ENCODE peak calls at places on chromosome 17, in seven cellular contexts. K, D, L, G, S, U and Y are unnamed samples.

GRCh38 chr17:17170346-17170976 is 35.7 kb downstream of the PLD6 start:
- DNase-seq in K (no peak), D (no peak), L (peak; percentile 47), G (no peak), S (no peak), U (peak; percentile 31), Y (no peak)

GRCh38 chr17:28193241-28193640 is 125.8 kb upstream of the TMEM97 start:
- DNase-seq in K (no peak), D (no peak), L (no peak), G (no peak), S (peak; percentile 21), U (peak; percentile 70), Y (no peak)

GRCh38 chr17:30240177-30240576 is 4.7 kb upstream of the SLC6A4 start:
- DNase-seq in K (no peak), D (no peak), L (no peak), G (no peak), S (no peak), U (no peak), Y (no peak)

GRCh38 chr17:15273141-15273793 is 8.1 kb upstream of the PMP22 start:
- DNase-seq in K (peak; percentile 89), D (no peak), L (peak; percentile 94), G (no peak), S (no peak), U (no peak), Y (no peak)

GRCh38 chr17:17540935-17541639 is 44.9 kb upstream of the RASD1 start:
- DNase-seq in K (no peak), D (no peak), L (no peak), G (no peak), S (no peak), U (no peak), Y (no peak)

GRCh38 chr17:7834554-7834890 is 505 bp downstream of the KDM6B start:
- DNase-seq in K (peak; percentile 76), D (no peak), L (no peak), G (no peak), S (peak; percentile 69), U (peak; percentile 78), Y (peak; percentile 84)

GRCh38 chr17:36514856-36515255 is 19.8 kb downstream of the MYO19 start:
- DNase-seq in K (no peak), D (no peak), L (no peak), G (no peak), S (no peak), U (no peak), Y (no peak)

GRCh38 chr17:35801583-35802224 is 6.3 kb upstream of the MMP28 start:
- DNase-seq in K (no peak), D (no peak), L (peak; percentile 77), G (peak; percentile 11), S (peak; percentile 83), U (peak; percentile 88), Y (peak; percentile 83)

GRCh38 chr17:62150471-62150870 is 85.4 kb upstream of the MED13 start:
- DNase-seq in K (no peak), D (no peak), L (no peak), G (no peak), S (no peak), U (no peak), Y (no peak)

GRCh38 chr17:38613981-38614779 is 8.4 kb upstream of the SRCIN1 start:
- DNase-seq in K (no peak), D (no peak), L (no peak), G (no peak), S (no peak), U (no peak), Y (no peak)

GRCh38 chr17:14699569-14700190 is 398.8 kb downstream of the HS3ST3B1 start:
- DNase-seq in K (peak; percentile 74), D (no peak), L (no peak), G (no peak), S (no peak), U (no peak), Y (no peak)

GRCh38 chr17:45050680-45051059 is 762 bp downstream of the DCAKD start:
- DNase-seq in K (peak; percentile 37), D (no peak), L (peak; percentile 35), G (peak; percentile 50), S (no peak), U (no peak), Y (no peak)

GRCh38 chr17:3963214-3964201 is 729 bp downstream of the ATP2A3 start:
- DNase-seq in K (no peak), D (no peak), L (no peak), G (peak; percentile 90), S (no peak), U (peak; percentile 64), Y (no peak)

GRCh38 chr17:18332909-18333489 is 17.9 kb downstream of the SMCR8 start:
- DNase-seq in K (no peak), D (no peak), L (no peak), G (peak; percentile 63), S (no peak), U (no peak), Y (no peak)

GRCh38 chr17:28737770-28738679 is 5.8 kb upstream of the TRAF4 start:
- DNase-seq in K (no peak), D (no peak), L (no peak), G (no peak), S (no peak), U (no peak), Y (no peak)

GRCh38 chr17:39225974-39226683 is 384 bp upstream of the STAC2 start:
- DNase-seq in K (peak; percentile 60), D (peak; percentile 99), L (peak; percentile 44), G (no peak), S (peak; percentile 74), U (peak; percentile 92), Y (peak; percentile 85)

GRCh38 chr17:35609831-35610230 is 22.7 kb downstream of the AP2B1 start:
- DNase-seq in K (no peak), D (no peak), L (no peak), G (no peak), S (no peak), U (no peak), Y (no peak)

GRCh38 chr17:50884354-50885311 is 18.5 kb upstream of the TOB1 start:
- DNase-seq in K (no peak), D (no peak), L (peak; percentile 61), G (no peak), S (no peak), U (no peak), Y (no peak)

GRCh38 chr17:21228111-21228510 is 14.2 kb upstream of the TMEM11 start:
- DNase-seq in K (no peak), D (no peak), L (no peak), G (no peak), S (no peak), U (no peak), Y (no peak)

GRCh38 chr17:64938925-64939474 is 19.7 kb upstream of the LRRC37A3 start:
- DNase-seq in K (peak; percentile 66), D (peak; percentile 82), L (no peak), G (peak; percentile 48), S (peak; percentile 46), U (peak; percentile 78), Y (peak; percentile 69)

GRCh38 chr17:79811036-79811887 is 14.4 kb upstream of the CBX8 start:
- DNase-seq in K (peak; percentile 87), D (peak; percentile 80), L (no peak), G (peak; percentile 69), S (no peak), U (no peak), Y (no peak)

GRCh38 chr17:45147102-45147580 is 1.1 kb upstream of the HEXIM1 start:
- DNase-seq in K (no peak), D (no peak), L (peak; percentile 67), G (peak; percentile 88), S (peak; percentile 83), U (peak; percentile 86), Y (peak; percentile 87)